ENCODE peak calls at places on chromosomes 1 and 21, in four cellular contexts. X is adrenal gland, E is breast epithelium, L is gastrocnemius medialis. D is an unnamed sample.
A peak's percentile ranks its signal among the peaks of the same experiment; 100 is the strongest.

GRCh38 chr21:44785620-44786344 is 15.8 kb downstream of the UBE2G2 start:
- DNase-seq in X (no peak), E (no peak), L (no peak), D (no peak)

GRCh38 chr1:66271904-66272254 is 262.1 kb upstream of the SGIP1 start:
- DNase-seq in X (no peak), E (no peak), L (peak; percentile 50), D (peak; percentile 56)

GRCh38 chr1:65141394-65141793 is 6.6 kb upstream of the AK4 start:
- DNase-seq in X (no peak), E (no peak), L (no peak), D (no peak)

GRCh38 chr21:31420354-31420753 is 76.3 kb upstream of the TIAM1 start:
- DNase-seq in L (no peak), E (no peak), X (no peak), D (no peak)

GRCh38 chr1:3584915-3585314 is 26.4 kb downstream of the MEGF6 start:
- DNase-seq in E (no peak), X (no peak), L (no peak), D (no peak)

GRCh38 chr1:151455231-151455630 is 4.1 kb downstream of the POGZ start:
- DNase-seq in X (no peak), L (no peak), E (no peak), D (no peak)

GRCh38 chr1:16092923-16093511 is 19.6 kb upstream of the FAM131C start:
- DNase-seq in X (no peak), E (no peak), L (no peak), D (no peak)

GRCh38 chr1:84344286-84344685 is 42.8 kb downstream of the SAMD13 start:
- DNase-seq in E (no peak), L (no peak), X (no peak), D (no peak)

GRCh38 chr1:224497714-224498573 is 63.3 kb upstream of the WDR26 start:
- DNase-seq in X (peak; percentile 58), L (no peak), E (no peak), D (no peak)

GRCh38 chr21:17848228-17848627 is 29.1 kb upstream of the C21orf91 start:
- DNase-seq in E (no peak), L (no peak), X (peak; percentile 26), D (peak; percentile 20)

GRCh38 chr1:181189691-181190361 is 101.3 kb downstream of the IER5 start:
- DNase-seq in E (no peak), L (no peak), X (peak; percentile 30), D (peak; percentile 58)

GRCh38 chr1:85027242-85027983 is 20.9 kb downstream of the MCOLN3 start:
- DNase-seq in L (no peak), E (no peak), X (no peak), D (no peak)

GRCh38 chr1:5509664-5510452 is 482.4 kb downstream of the NPHP4 start:
- DNase-seq in L (no peak), E (no peak), X (peak; percentile 33), D (peak; percentile 49)

GRCh38 chr1:205811660-205812059 is 1.3 kb downstream of the SLC41A1 start:
- DNase-seq in X (peak; percentile 76), E (no peak), L (peak; percentile 50), D (no peak)

GRCh38 chr1:35544976-35545375 is 12.2 kb downstream of the KIAA0319L start:
- DNase-seq in L (no peak), E (no peak), X (peak; percentile 83), D (no peak)

GRCh38 chr1:154736840-154737239 is 128.9 kb upstream of the ADAR start:
- DNase-seq in L (no peak), X (no peak), E (no peak), D (peak; percentile 67)

GRCh38 chr21:35019631-35020032 is 29.5 kb downstream of the RUNX1 start:
- DNase-seq in L (no peak), X (no peak), E (no peak), D (no peak)

GRCh38 chr1:117565745-117566455 is 39.9 kb upstream of the TENT5C start:
- DNase-seq in E (no peak), X (no peak), L (no peak), D (no peak)

GRCh38 chr21:33566514-33566913 is 22.0 kb downstream of the DONSON start:
- DNase-seq in E (no peak), X (no peak), L (no peak), D (no peak)

GRCh38 chr1:10631811-10632481 is 157.2 kb downstream of the PEX14 start:
- DNase-seq in L (no peak), E (no peak), X (no peak), D (no peak)

GRCh38 chr1:42105025-42105424 is 48.2 kb upstream of the GUCA2B start:
- DNase-seq in L (no peak), X (no peak), E (no peak), D (no peak)

GRCh38 chr1:5855196-5855897 is 136.9 kb downstream of the NPHP4 start:
- DNase-seq in L (no peak), X (no peak), E (no peak), D (no peak)

GRCh38 chr1:210448293-210448892 is 119.7 kb downstream of the HHAT start:
- DNase-seq in X (peak; percentile 17), L (no peak), E (no peak), D (no peak)

GRCh38 chr21:45427331-45428271 is 22.6 kb downstream of the COL18A1 start:
- DNase-seq in E (no peak), L (peak; percentile 38), X (peak; percentile 98), D (peak; percentile 89)

GRCh38 chr1:85940621-85941306 is 215.8 kb downstream of the COL24A1 start:
- DNase-seq in E (no peak), L (no peak), X (no peak), D (no peak)

GRCh38 chr1:192538407-192539311 is 36.9 kb upstream of the RGS1 start:
- DNase-seq in X (no peak), E (no peak), L (no peak), D (no peak)

DNA sequence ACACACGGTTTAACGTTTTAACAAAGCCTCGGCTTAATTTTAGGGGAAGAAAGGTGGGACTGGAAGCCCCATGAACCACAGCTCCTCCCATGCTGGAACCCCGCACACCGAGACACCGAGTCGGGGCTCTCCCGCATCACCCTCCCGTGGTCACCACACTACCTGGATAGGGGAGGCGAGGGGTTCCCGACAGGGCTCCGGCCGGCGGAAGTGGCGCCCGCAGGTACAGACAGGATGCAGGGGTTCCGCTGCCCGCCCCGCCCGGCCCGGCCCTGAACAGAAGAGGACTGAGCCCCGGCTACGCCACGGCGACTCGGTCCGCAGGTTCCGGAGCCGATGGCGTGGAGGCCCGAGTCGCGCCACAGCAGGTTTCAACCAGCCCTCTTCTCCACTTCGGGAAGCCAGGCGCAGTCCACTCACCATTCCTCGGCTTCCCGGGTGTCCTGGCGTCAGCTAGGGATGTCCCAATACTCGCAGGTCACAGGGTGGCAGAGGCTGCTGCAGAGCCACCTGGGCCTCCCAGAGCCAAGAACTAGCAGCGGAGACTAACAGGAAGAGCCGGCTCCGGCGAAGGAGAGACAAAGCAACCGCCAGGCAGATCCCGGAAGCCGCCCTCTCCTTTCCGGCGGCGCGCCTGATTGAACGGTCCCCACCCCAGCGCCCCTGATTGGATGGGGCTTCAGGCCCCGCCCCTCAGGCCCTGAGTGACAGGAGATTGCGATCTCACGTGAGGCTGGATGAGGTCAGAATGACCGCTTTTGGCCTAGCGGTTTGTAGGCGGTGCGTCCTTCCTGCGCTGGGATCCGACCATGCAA is at the start of gene ZNF669:
- DNase-seq in L (peak; percentile 97), E (peak; percentile 96), X (peak; percentile 96), D (peak; percentile 97)
- TF ChIP-seq POLR2A in L (peak; percentile 77), E (peak; percentile 58), X (peak; percentile 90), D (peak; percentile 51)

DNA sequence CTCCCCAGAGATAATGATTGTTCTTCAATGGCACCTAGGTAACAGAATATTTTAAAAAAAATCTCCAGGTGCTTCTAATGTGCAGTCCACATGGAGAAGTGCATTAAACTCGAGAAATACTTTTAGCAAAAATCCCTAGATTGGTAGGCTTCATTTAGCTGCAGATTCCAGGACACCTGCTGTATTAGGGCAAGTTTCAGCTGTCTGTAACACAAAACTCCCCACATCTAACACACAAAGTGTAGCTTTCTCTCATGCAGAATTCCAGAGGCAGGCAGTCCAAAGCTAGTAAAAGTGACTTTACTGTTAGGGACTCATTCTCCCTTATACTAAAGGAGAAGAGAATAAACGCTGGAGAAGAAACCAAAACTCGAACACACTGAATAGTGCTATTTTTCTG is 1414.3 kb upstream of the B3GALT2 start:
- DNase-seq in E (no peak), L (no peak), X (no peak), D (no peak)
- H3K4me3 ChIP-seq in E (no peak overlapping the region), L (no peak overlapping the region), X (no peak overlapping the region), D (no peak overlapping the region)

GRCh38 chr1:109075531-109076490 is at the start of gene TAF13:
- DNase-seq in L (peak; percentile 85), X (peak; percentile 95), E (peak; percentile 93), D (peak; percentile 92)
- TF ChIP-seq POLR2A in L (peak; percentile 89), X (peak; percentile 95), E (peak; percentile 91), D (peak; percentile 86)

GRCh38 chr1:202709276-202710041 is 795 bp downstream of the SYT2 start:
- DNase-seq in L (no peak), X (no peak), E (no peak), D (no peak)

GRCh38 chr1:202711949-202712635 is 1.8 kb upstream of the SYT2 start:
- DNase-seq in X (no peak), L (no peak), E (no peak), D (no peak)

GRCh38 chr1:202708456-202709275 is 1.6 kb downstream of the SYT2 start:
- DNase-seq in E (no peak), X (no peak), L (no peak), D (no peak)

GRCh38 chr1:202713110-202713509 is 2.9 kb upstream of the SYT2 start:
- DNase-seq in L (no peak), X (no peak), E (no peak), D (no peak)

DNA sequence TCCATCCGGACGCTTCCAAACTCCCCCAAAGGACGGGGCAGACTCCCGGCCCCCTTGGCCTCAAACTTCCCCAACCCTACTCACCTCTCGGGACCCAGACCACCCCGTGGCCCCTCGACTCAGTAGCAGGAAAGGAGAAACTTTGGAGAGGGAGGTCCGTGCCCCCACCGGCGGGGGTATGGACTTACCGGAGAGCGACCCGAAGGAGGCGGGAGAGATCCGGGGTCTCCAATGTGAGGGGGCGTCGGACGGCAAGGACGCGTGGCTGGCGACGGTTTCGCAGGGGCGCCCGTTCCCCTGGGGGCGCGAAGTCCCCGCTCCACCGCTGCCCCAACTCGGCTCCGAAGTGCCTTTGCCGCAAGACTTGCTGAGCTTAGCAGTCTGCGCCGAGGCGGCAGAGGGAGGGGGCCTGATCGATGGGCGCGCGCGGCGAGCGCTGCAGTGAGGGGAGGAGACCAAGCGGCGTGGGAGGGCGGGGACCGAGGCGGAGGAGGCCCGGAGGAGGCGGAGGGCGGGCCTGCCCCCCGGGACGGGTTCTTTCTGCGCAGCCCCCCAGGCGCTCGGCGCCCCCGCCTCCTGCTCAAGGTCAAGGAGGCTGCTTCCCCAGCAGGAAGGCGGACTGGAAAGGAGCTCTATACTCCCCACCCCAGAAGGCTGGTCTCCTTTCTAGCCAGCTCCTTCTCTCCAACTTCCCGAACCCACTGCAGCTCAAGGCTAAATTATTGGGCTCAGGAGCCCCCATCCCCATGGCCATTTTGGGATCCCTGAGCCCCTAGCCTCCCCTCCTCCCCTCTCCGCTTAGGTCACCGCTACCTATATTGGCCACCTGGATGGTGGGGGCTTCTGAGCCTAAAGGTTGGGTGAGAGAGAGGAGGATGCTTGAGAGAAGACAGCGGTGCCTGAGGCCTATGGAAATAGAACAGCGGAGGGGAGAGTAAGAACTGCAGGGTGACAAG is at the start of gene SYT2:
- DNase-seq in E (no peak), X (peak; percentile 26), L (no peak), D (peak; percentile 23)
- H3K4me3 ChIP-seq in E (peak within 1 kb of the TSS; percentile 66), X (no peak within 1 kb of the TSS), L (peak within 1 kb of the TSS; percentile 15), D (peak within 1 kb of the TSS; percentile 32)